ENCODE peak calls at places on chromosomes 12 and 14, in nine cellular contexts. W is neural crest cell; Z is cardiac fibroblast; M is stimulated activated CD8-positive, alpha-beta memory T cell treated with anti-CD3 and anti-CD28 coated beads, Interleukin-4, amount 100 ng/mL, for 1 hour; O is choroid plexus epithelial cell; D is stimulated activated CD4-positive, alpha-beta T cell treated with anti-CD3 and anti-CD28 coated beads, Interleukin-2, amount 100 ng/mL, for 48 hours; Y is KG1; Q is NCI-H1105 treated with DMSO at 0.1 percent for 48 hours; L is activated naive CD8-positive, alpha-beta T cell treated with anti-CD3 and anti-CD28 coated beads, Interleukin-2, amount 10 ng/mL, durations not matched to agents 7 days and 5 days. T is an unnamed sample.
A peak's percentile ranks its signal among the peaks of the same experiment; 100 is the strongest.

GRCh38 chr14:37587881-37588666 is 7.0 kb downstream of the FOXA1 start:
- DNase-seq in W (no peak), Z (no peak), M (no peak), O (no peak), D (no peak), Y (no peak), Q (no peak), L (no peak), T (no peak)

GRCh38 chr12:123971770-123972447 is 722 bp downstream of the CCDC92 start:
- DNase-seq in W (peak; percentile 26), Z (peak; percentile 47), M (peak; percentile 9), O (peak; percentile 64), D (peak; percentile 14), Y (no peak), Q (peak; percentile 36), L (peak; percentile 66), T (peak; percentile 31)

GRCh38 chr12:2640709-2641108 is 154.1 kb upstream of the FKBP4 start:
- DNase-seq in W (no peak), Z (peak; percentile 93), M (no peak), O (peak; percentile 95), D (peak; percentile 2), Y (no peak), Q (no peak), L (no peak), T (peak; percentile 84)

GRCh38 chr12:6076776-6077700 is 47.4 kb downstream of the VWF start:
- DNase-seq in W (no peak), Z (no peak), M (no peak), O (no peak), D (no peak), Y (no peak), Q (no peak), L (no peak), T (no peak)

GRCh38 chr14:57486767-57487379 is 6.8 kb downstream of the CCDC198 start:
- DNase-seq in W (no peak), Z (peak; percentile 59), M (no peak), O (peak; percentile 72), D (no peak), Y (no peak), Q (peak; percentile 72), L (no peak), T (peak; percentile 49)

GRCh38 chr12:989751-990278 is 1.2 kb upstream of the ERC1 start:
- DNase-seq in W (no peak), Z (peak; percentile 79), M (no peak), O (peak; percentile 85), D (no peak), Y (no peak), Q (peak; percentile 64), L (no peak), T (peak; percentile 22)

GRCh38 chr12:42124764-42125371 is 19.8 kb downstream of the GXYLT1 start:
- DNase-seq in W (no peak), Z (no peak), M (no peak), O (no peak), D (no peak), Y (no peak), Q (no peak), L (no peak), T (no peak)

GRCh38 chr12:12916135-12916956 is 25.0 kb downstream of the GPRC5A start:
- DNase-seq in W (peak; percentile 91), Z (peak; percentile 92), M (peak; percentile 65), O (peak; percentile 86), D (peak; percentile 90), Y (peak; percentile 3), Q (peak; percentile 74), L (peak; percentile 85), T (peak; percentile 68)

GRCh38 chr14:56811596-56812363 is 1.5 kb upstream of the OTX2 start:
- DNase-seq in W (no peak), Z (no peak), M (no peak), O (no peak), D (no peak), Y (no peak), Q (no peak), L (peak; percentile 31), T (no peak)

GRCh38 chr14:64705406-64706118 is 1.3 kb downstream of the PLEKHG3 start:
- DNase-seq in W (no peak), Z (no peak), M (no peak), O (no peak), D (no peak), Y (peak; percentile 30), Q (no peak), L (no peak), T (no peak)

GRCh38 chr14:44989497-44990440 is 27.8 kb downstream of the TOGARAM1 start:
- DNase-seq in W (no peak), Z (no peak), M (no peak), O (no peak), D (no peak), Y (no peak), Q (no peak), L (no peak), T (no peak)

T was measured in astrocyte of the cerebellum.